ENCODE peak calls at places on chromosomes 13 and 19, in five cellular contexts. E is breast epithelium, T is SK-N-SH, C is endothelial cell of umbilical vein, H is K562. Q is an unnamed sample.

GRCh38 chr13:57878291-57878690 is 246.7 kb downstream of the PCDH17 start:
- DNase-seq in C (peak; percentile 6), T (no peak), E (no peak), H (no peak), Q (no peak)

GRCh38 chr13:101416181-101417042 is at the start of gene NALCN:
- DNase-seq in E (no peak), T (peak; percentile 82), C (peak; percentile 49), H (no peak), Q (no peak)

GRCh38 chr13:19967619-19968018 is 9.1 kb downstream of the ZMYM2 start:
- DNase-seq in E (no peak), C (peak; percentile 18), H (no peak), T (no peak), Q (no peak)

GRCh38 chr19:14434543-14435319 is 1.6 kb downstream of the PKN1 start:
- DNase-seq in C (peak; percentile 77), T (peak; percentile 79), H (peak; percentile 58), E (peak; percentile 39), Q (no peak)

GRCh38 chr13:23558675-23559536 is 11.3 kb upstream of the TNFRSF19 start:
- DNase-seq in E (peak; percentile 60), T (peak; percentile 31), C (peak; percentile 69), H (no peak), Q (peak; percentile 66)

GRCh38 chr19:58434217-58434616 is 5.7 kb downstream of the ZNF132 start:
- DNase-seq in H (no peak), C (no peak), E (no peak), T (no peak), Q (no peak)

GRCh38 chr13:96821381-96821780 is 172.9 kb downstream of the OXGR1 start:
- DNase-seq in E (no peak), C (no peak), T (no peak), H (no peak), Q (no peak)

GRCh38 chr13:114047358-114047881 is 73.5 kb upstream of the C13orf46 start:
- DNase-seq in E (no peak), H (peak; percentile 27), C (no peak), T (no peak), Q (no peak)

GRCh38 chr19:17347361-17347760 is 10.0 kb downstream of the GTPBP3 start:
- DNase-seq in T (no peak), E (no peak), C (peak; percentile 51), H (no peak), Q (no peak)

GRCh38 chr19:39112338-39112890 is 13.2 kb upstream of the PAK4 start:
- DNase-seq in C (no peak), E (peak; percentile 91), T (no peak), H (no peak), Q (no peak)

GRCh38 chr19:12364391-12365093 is 941 bp downstream of the ZNF442 start:
- DNase-seq in T (peak; percentile 54), E (no peak), C (peak; percentile 3), H (peak; percentile 35), Q (peak; percentile 6)

GRCh38 chr19:35704218-35704617 is at the start of gene ZBTB32:
- DNase-seq in E (no peak), C (peak; percentile 76), T (peak; percentile 43), H (peak; percentile 95), Q (no peak)

GRCh38 chr13:111322916-111323331 is 2.5 kb downstream of the TEX29 start:
- DNase-seq in E (no peak), T (no peak), C (no peak), H (no peak), Q (no peak)

DNA sequence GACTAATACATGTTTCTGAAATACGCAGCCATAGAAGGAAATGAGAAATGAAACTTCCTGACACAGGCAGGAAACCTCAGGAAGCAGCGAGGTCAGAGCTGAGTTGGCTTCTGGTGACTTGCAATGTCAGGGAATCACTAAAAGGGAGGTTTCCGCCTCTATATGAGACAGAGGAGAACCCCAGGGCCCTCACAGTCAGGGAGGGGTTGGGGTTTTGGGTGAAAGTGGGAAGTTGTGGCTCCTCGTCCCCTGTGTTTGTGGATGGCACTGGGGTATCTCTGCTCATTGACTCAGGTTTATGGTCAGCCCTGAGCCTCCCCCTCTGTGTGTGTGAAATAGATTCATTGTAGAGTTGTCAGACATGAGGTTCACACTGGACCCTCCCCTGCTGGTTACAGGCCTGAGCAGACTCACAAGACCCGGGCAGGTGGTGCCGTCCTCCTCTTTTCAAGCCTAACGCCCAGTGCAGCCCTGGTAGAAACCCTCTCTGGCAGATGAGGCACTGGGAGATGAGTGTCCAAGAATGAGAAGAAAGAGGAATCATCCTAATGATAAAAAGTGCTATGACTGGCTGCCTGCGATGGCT is 5.5 kb upstream of the LILRA6 start:
- DNase-seq in E (peak; percentile 18), H (no peak), T (no peak), C (peak; percentile 75), Q (no peak)
- TF ChIP-seq POLR2AphosphoS5 in E (no peak), H (no peak), T (no peak), C (peak; percentile 79), Q (no peak)

GRCh38 chr19:46976845-46977320 is 42.8 kb upstream of the NPAS1 start:
- DNase-seq in C (peak; percentile 58), T (peak; percentile 57), H (peak; percentile 71), E (no peak), Q (no peak)
- H3K4me1 ChIP-seq in C (peaks cover 39% of the 10 kb centered on the region), T (peaks cover 29% of the 10 kb centered on the region), H (peaks cover 18% of the 10 kb centered on the region), E (peaks cover 13% of the 10 kb centered on the region), Q (peaks cover 33% of the 10 kb centered on the region)

GRCh38 chr19:49591731-49592485 is 926 bp downstream of the PRR12 start:
- DNase-seq in H (peak; percentile 72), T (peak; percentile 62), E (peak; percentile 37), C (peak; percentile 59), Q (no peak)
- TF ChIP-seq POLR2AphosphoS5 in H (no peak), T (no peak), E (no peak), C (peak; percentile 44), Q (no peak)

DNA sequence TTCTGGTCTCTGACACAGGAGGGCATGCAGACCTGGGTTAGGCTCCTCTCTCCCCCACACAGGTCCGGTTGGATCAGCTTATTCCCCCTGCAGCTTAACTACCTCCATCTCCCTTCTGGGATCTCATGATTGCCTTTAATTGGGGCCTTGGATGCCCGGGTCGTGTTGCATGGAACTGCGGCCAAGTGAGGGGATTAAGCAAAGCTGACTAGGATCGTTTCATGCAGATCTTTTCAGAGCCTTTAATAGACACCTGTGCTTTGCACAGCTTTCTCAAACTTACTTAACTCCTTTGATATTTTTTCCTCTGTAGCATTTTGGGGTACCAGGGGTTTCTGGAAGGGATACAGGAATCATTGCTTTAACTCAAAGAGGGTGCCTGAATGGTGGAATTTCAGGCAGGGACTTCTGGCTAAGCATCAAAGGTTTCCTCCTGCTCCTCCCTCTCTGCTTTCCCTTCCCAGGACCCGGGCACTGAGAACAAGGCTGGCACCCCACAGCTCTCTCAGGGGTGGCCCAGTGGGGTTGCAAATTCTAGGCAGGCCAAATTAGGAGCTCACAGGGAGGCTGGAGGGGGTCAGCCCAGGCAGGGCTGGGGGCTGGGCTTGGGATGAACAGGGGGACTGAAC is 477 bp downstream of the NFILZ start:
- DNase-seq in T (no peak), E (no peak), H (no peak), C (no peak), Q (no peak)
- H3K4me1 ChIP-seq in T (no peaks in the 10 kb centered on the region), E (no peaks in the 10 kb centered on the region), H (no peaks in the 10 kb centered on the region), C (no peaks in the 10 kb centered on the region), Q (no peaks in the 10 kb centered on the region)

DNA sequence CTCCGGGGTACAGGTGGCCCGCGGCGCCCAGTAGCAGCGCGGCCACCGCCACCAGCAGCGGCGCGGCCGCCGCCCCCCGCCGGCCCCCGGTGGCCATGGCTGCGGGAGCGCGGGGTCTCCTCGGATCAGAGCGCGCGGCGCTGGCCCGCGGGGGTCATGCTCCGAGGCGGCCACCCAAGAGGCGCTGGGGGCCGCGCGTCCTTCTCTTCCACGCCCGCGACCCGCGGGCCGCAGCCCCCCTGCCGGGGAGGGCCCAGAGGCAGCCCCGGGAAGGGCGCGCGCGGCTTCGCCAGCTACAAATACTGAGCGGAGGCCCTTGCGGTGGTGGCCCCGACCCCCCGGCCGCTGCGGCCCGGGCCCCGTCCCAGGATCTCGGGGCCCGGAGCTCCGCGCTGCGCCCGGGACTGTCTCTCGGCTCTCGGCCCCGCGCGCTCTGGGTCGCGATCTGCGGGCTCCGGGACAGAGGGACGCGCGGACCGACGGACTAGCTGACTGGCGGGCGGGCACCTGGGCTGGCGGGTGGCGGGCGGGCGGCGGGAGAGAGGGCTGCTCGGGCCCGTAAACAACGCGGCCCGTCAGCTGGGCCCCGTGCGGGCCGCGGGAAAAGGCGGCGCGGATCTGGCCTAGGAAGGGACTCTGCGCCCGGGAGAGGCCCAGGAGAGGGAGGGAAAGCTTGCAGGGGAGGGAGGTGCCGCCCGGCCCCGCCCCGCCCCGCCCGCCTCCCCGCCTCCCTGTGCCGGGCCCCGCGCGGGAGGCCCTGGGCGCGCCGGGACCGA is at the start of gene INSR:
- DNase-seq in C (peak; percentile 90), T (peak; percentile 99), H (peak; percentile 98), E (peak; percentile 86), Q (peak; percentile 87)
- TF ChIP-seq POLR2AphosphoS5 in C (no peak), T (no peak), H (no peak), E (peak; percentile 75), Q (peak; percentile 84)

GRCh38 chr19:2974342-2974932 is 2.9 kb upstream of the TLE6 start:
- DNase-seq in C (no peak), H (peak; percentile 53), E (peak; percentile 60), T (no peak), Q (no peak)

GRCh38 chr19:2976609-2977000 is 759 bp upstream of the TLE6 start:
- DNase-seq in C (no peak), E (no peak), T (peak; percentile 55), H (no peak), Q (no peak)

GRCh38 chr19:2977001-2977685 is at the start of gene TLE6:
- DNase-seq in H (peak; percentile 99), T (peak; percentile 97), E (peak; percentile 98), C (peak; percentile 92), Q (peak; percentile 98)

GRCh38 chr19:2978467-2978767 is 1.1 kb downstream of the TLE6 start:
- DNase-seq in H (no peak), C (no peak), E (no peak), T (no peak), Q (no peak)

GRCh38 chr19:2977686-2978466 is 512 bp downstream of the TLE6 start:
- DNase-seq in H (peak; percentile 87), C (no peak), T (no peak), E (no peak), Q (no peak)
- H3K4me1 ChIP-seq in H (peaks cover 15% of the 10 kb centered on the region), C (peaks cover 23% of the 10 kb centered on the region), T (peaks cover 13% of the 10 kb centered on the region), E (peaks cover 8% of the 10 kb centered on the region), Q (peaks cover 8% of the 10 kb centered on the region)

Q was measured in prostate gland.